ENCODE peak calls at places on chromosomes 5 and 9, in six cellular contexts. One of them, this sample, is unnamed.

GRCh38 chr9:33180526-33181184 is 13.5 kb upstream of the B4GALT1 start:
- DNase-seq in heart right ventricle: no peak
- DNase-seq in mucosa of gallbladder: no peak
- DNase-seq in GM04503: no peak
- DNase-seq in germinal center: no peak
- DNase-seq in heart left ventricle: no peak
- DNase-seq in this sample: no peak

GRCh38 chr5:154110781-154111180 is 72.0 kb downstream of the MFAP3 start:
- DNase-seq in heart right ventricle: no peak
- DNase-seq in GM04503: peak; percentile 9
- DNase-seq in mucosa of gallbladder: no peak
- DNase-seq in germinal center: no peak
- DNase-seq in heart left ventricle: no peak
- DNase-seq in this sample: no peak

GRCh38 chr9:126146254-126147145 is 180.1 kb upstream of the MVB12B start:
- DNase-seq in mucosa of gallbladder: peak; percentile 9
- DNase-seq in GM04503: no peak
- DNase-seq in germinal center: peak; percentile 50
- DNase-seq in heart right ventricle: no peak
- DNase-seq in heart left ventricle: no peak
- DNase-seq in this sample: no peak

GRCh38 chr5:97142521-97143254 is at the start of gene LIX1:
- DNase-seq in mucosa of gallbladder: peak; percentile 14
- DNase-seq in germinal center: peak; percentile 29
- DNase-seq in GM04503: peak; percentile 3
- DNase-seq in heart left ventricle: peak; percentile 29
- DNase-seq in heart right ventricle: peak; percentile 23
- DNase-seq in this sample: no peak

GRCh38 chr9:129490583-129491485 is 130.1 kb downstream of the C9orf50 start:
- DNase-seq in heart right ventricle: peak; percentile 42
- DNase-seq in mucosa of gallbladder: no peak
- DNase-seq in heart left ventricle: peak; percentile 52
- DNase-seq in germinal center: no peak
- DNase-seq in GM04503: no peak
- DNase-seq in this sample: no peak

GRCh38 chr9:108156270-108156998 is 666.9 kb upstream of the KLF4 start:
- DNase-seq in mucosa of gallbladder: peak; percentile 38
- DNase-seq in heart left ventricle: no peak
- DNase-seq in heart right ventricle: no peak
- DNase-seq in GM04503: no peak
- DNase-seq in germinal center: no peak
- DNase-seq in this sample: no peak

GRCh38 chr9:137545123-137545522 is 5.1 kb downstream of the PNPLA7 start:
- DNase-seq in heart right ventricle: no peak
- DNase-seq in mucosa of gallbladder: no peak
- DNase-seq in germinal center: no peak
- DNase-seq in heart left ventricle: no peak
- DNase-seq in GM04503: peak; percentile 11
- DNase-seq in this sample: peak; percentile 65

GRCh38 chr9:32968101-32969011 is 33.1 kb downstream of the APTX start:
- DNase-seq in germinal center: peak; percentile 53
- DNase-seq in heart right ventricle: peak; percentile 46
- DNase-seq in heart left ventricle: peak; percentile 32
- DNase-seq in mucosa of gallbladder: peak; percentile 52
- DNase-seq in GM04503: no peak
- DNase-seq in this sample: no peak

GRCh38 chr5:82735160-82735789 is 341.9 kb downstream of the TMEM167A start:
- DNase-seq in heart left ventricle: no peak
- DNase-seq in germinal center: no peak
- DNase-seq in heart right ventricle: no peak
- DNase-seq in GM04503: no peak
- DNase-seq in mucosa of gallbladder: no peak
- DNase-seq in this sample: no peak

GRCh38 chr9:72465602-72466001 is 55.8 kb upstream of the TMC1 start:
- DNase-seq in heart left ventricle: no peak
- DNase-seq in germinal center: no peak
- DNase-seq in heart right ventricle: no peak
- DNase-seq in GM04503: no peak
- DNase-seq in mucosa of gallbladder: no peak
- DNase-seq in this sample: no peak

GRCh38 chr5:71693828-71694427 is 25.1 kb upstream of the CARTPT start:
- DNase-seq in germinal center: no peak
- DNase-seq in mucosa of gallbladder: no peak
- DNase-seq in heart right ventricle: no peak
- DNase-seq in GM04503: no peak
- DNase-seq in heart left ventricle: no peak
- DNase-seq in this sample: no peak

GRCh38 chr5:124889522-124889828 is 143.0 kb upstream of the ZNF608 start:
- DNase-seq in germinal center: no peak
- DNase-seq in mucosa of gallbladder: no peak
- DNase-seq in heart left ventricle: no peak
- DNase-seq in heart right ventricle: no peak
- DNase-seq in GM04503: no peak
- DNase-seq in this sample: no peak

GRCh38 chr9:76403352-76403751 is 9.1 kb upstream of the RFK start:
- DNase-seq in heart left ventricle: no peak
- DNase-seq in germinal center: peak; percentile 49
- DNase-seq in mucosa of gallbladder: no peak
- DNase-seq in GM04503: peak; percentile 75
- DNase-seq in heart right ventricle: peak; percentile 13
- DNase-seq in this sample: no peak

GRCh38 chr5:126956991-126957390 is 73.4 kb downstream of the MARCHF3 start:
- DNase-seq in heart right ventricle: no peak
- DNase-seq in GM04503: no peak
- DNase-seq in germinal center: no peak
- DNase-seq in heart left ventricle: no peak
- DNase-seq in mucosa of gallbladder: no peak
- DNase-seq in this sample: no peak

GRCh38 chr5:139167533-139167932 is 30.6 kb downstream of the SIL1 start:
- DNase-seq in GM04503: no peak
- DNase-seq in heart right ventricle: no peak
- DNase-seq in mucosa of gallbladder: no peak
- DNase-seq in germinal center: no peak
- DNase-seq in heart left ventricle: no peak
- DNase-seq in this sample: no peak

GRCh38 chr9:134814598-134815215 is 65.9 kb upstream of the FCN2 start:
- DNase-seq in GM04503: no peak
- DNase-seq in mucosa of gallbladder: no peak
- DNase-seq in germinal center: no peak
- DNase-seq in heart left ventricle: no peak
- DNase-seq in heart right ventricle: no peak
- DNase-seq in this sample: no peak

GRCh38 chr9:37989632-37990155 is 79.3 kb downstream of the SHB start:
- DNase-seq in germinal center: no peak
- DNase-seq in heart left ventricle: no peak
- DNase-seq in heart right ventricle: no peak
- DNase-seq in GM04503: no peak
- DNase-seq in mucosa of gallbladder: no peak
- DNase-seq in this sample: no peak

GRCh38 chr5:172113036-172113435 is 75.0 kb downstream of the STK10 start:
- DNase-seq in GM04503: no peak
- DNase-seq in heart left ventricle: no peak
- DNase-seq in mucosa of gallbladder: peak; percentile 40
- DNase-seq in germinal center: no peak
- DNase-seq in heart right ventricle: no peak
- DNase-seq in this sample: no peak

GRCh38 chr5:17094830-17095229 is 122.6 kb upstream of the BASP1 start:
- DNase-seq in germinal center: no peak
- DNase-seq in heart left ventricle: no peak
- DNase-seq in mucosa of gallbladder: no peak
- DNase-seq in GM04503: no peak
- DNase-seq in heart right ventricle: no peak
- DNase-seq in this sample: no peak

GRCh38 chr9:124652203-124652992 is 118.7 kb downstream of the NR6A1 start:
- DNase-seq in germinal center: no peak
- DNase-seq in mucosa of gallbladder: no peak
- DNase-seq in heart right ventricle: peak; percentile 23
- DNase-seq in GM04503: peak; percentile 99
- DNase-seq in heart left ventricle: peak; percentile 28
- DNase-seq in this sample: no peak

GRCh38 chr9:35649431-35650340 is 1.0 kb downstream of the SIT1 start:
- DNase-seq in germinal center: peak; percentile 61
- DNase-seq in GM04503: no peak
- DNase-seq in heart right ventricle: no peak
- DNase-seq in mucosa of gallbladder: no peak
- DNase-seq in heart left ventricle: no peak
- DNase-seq in this sample: no peak

GRCh38 chr5:78886650-78887230 is 98.4 kb downstream of the ARSB start:
- DNase-seq in heart right ventricle: no peak
- DNase-seq in heart left ventricle: no peak
- DNase-seq in mucosa of gallbladder: no peak
- DNase-seq in GM04503: no peak
- DNase-seq in germinal center: peak; percentile 26
- DNase-seq in this sample: no peak

GRCh38 chr9:129181246-129181645 is 3.2 kb upstream of the IER5L start:
- DNase-seq in heart right ventricle: no peak
- DNase-seq in mucosa of gallbladder: no peak
- DNase-seq in germinal center: no peak
- DNase-seq in GM04503: no peak
- DNase-seq in heart left ventricle: no peak
- DNase-seq in this sample: no peak

GRCh38 chr5:43648499-43649124 is 45.6 kb downstream of the NNT start:
- DNase-seq in germinal center: no peak
- DNase-seq in heart left ventricle: no peak
- DNase-seq in heart right ventricle: no peak
- DNase-seq in mucosa of gallbladder: no peak
- DNase-seq in GM04503: no peak
- DNase-seq in this sample: peak; percentile 39

GRCh38 chr9:127561491-127562270 is 50.4 kb upstream of the STXBP1 start:
- DNase-seq in heart right ventricle: peak; percentile 78
- DNase-seq in heart left ventricle: peak; percentile 73
- DNase-seq in GM04503: peak; percentile 93
- DNase-seq in germinal center: no peak
- DNase-seq in mucosa of gallbladder: peak; percentile 77
- DNase-seq in this sample: peak; percentile 72

GRCh38 chr5:32332971-32333370 is 20.2 kb upstream of the MTMR12 start:
- DNase-seq in heart left ventricle: no peak
- DNase-seq in heart right ventricle: no peak
- DNase-seq in mucosa of gallbladder: no peak
- DNase-seq in GM04503: no peak
- DNase-seq in germinal center: no peak
- DNase-seq in this sample: no peak

GRCh38 chr5:158127536-158127935 is 268.6 kb upstream of the CLINT1 start:
- DNase-seq in heart left ventricle: no peak
- DNase-seq in GM04503: no peak
- DNase-seq in germinal center: no peak
- DNase-seq in mucosa of gallbladder: no peak
- DNase-seq in heart right ventricle: no peak
- DNase-seq in this sample: no peak

GRCh38 chr5:135707302-135707701 is 127.2 kb upstream of the SLC25A48 start:
- DNase-seq in germinal center: no peak
- DNase-seq in GM04503: no peak
- DNase-seq in heart left ventricle: no peak
- DNase-seq in heart right ventricle: no peak
- DNase-seq in mucosa of gallbladder: no peak
- DNase-seq in this sample: no peak

This sample was measured in gastrocnemius medialis.